ENCODE peak calls at places on chromosomes 7 and 10, in six cellular contexts. F is A549, J is cardiac fibroblast, M is body of pancreas, V is heart left ventricle, N is fibroblast of the aortic adventitia. E is an unnamed sample.

GRCh38 chr10:97865488-97865887 is 15.8 kb downstream of the GOLGA7B start:
- DNase-seq in F (no peak), J (no peak), M (no peak), V (no peak), N (no peak), E (no peak)

GRCh38 chr7:136640977-136641376 is 227.5 kb upstream of the CHRM2 start:
- DNase-seq in F (no peak), J (no peak), M (no peak), V (no peak), N (no peak), E (no peak)

GRCh38 chr7:95622001-95622549 is 25.8 kb upstream of the PDK4 start:
- DNase-seq in F (no peak), J (no peak), M (no peak), V (no peak), N (no peak), E (peak; percentile 17)

GRCh38 chr7:159038066-159038465 is 106.6 kb downstream of the VIPR2 start:
- DNase-seq in F (no peak), J (no peak), M (no peak), V (no peak), N (no peak), E (no peak)

GRCh38 chr7:106448992-106449859 is 164.4 kb upstream of the NAMPT start:
- DNase-seq in F (peak; percentile 91), J (no peak), M (no peak), V (no peak), N (peak; percentile 11), E (no peak)

GRCh38 chr7:136018104-136018503 is 40.9 kb upstream of the MTPN start:
- DNase-seq in F (no peak), J (no peak), M (no peak), V (no peak), N (peak; percentile 47), E (no peak)

GRCh38 chr7:70092314-70093303 is 494.3 kb downstream of the AUTS2 start:
- DNase-seq in F (no peak), J (peak; percentile 45), M (no peak), V (no peak), N (peak; percentile 48), E (peak; percentile 48)

GRCh38 chr7:90988523-90988922 is 275.7 kb upstream of the FZD1 start:
- DNase-seq in F (no peak), J (no peak), M (no peak), V (no peak), N (no peak), E (no peak)

GRCh38 chr10:84427903-84428650 is 99.7 kb downstream of the CCSER2 start:
- DNase-seq in F (no peak), J (peak; percentile 12), M (no peak), V (no peak), N (no peak), E (peak; percentile 50)

GRCh38 chr7:132368246-132368900 is 207.9 kb downstream of the PLXNA4 start:
- DNase-seq in F (no peak), J (no peak), M (no peak), V (no peak), N (no peak), E (no peak)

GRCh38 chr7:157973971-157974677 is 613.5 kb downstream of the PTPRN2 start:
- DNase-seq in F (no peak), J (no peak), M (no peak), V (no peak), N (no peak), E (peak; percentile 1)

GRCh38 chr7:33109758-33110238 is 594 bp upstream of the RP9 start:
- DNase-seq in F (peak; percentile 32), J (no peak), M (no peak), V (no peak), N (no peak), E (peak; percentile 15)

GRCh38 chr7:44448456-44448855 is 42.0 kb downstream of the NUDCD3 start:
- DNase-seq in F (no peak), J (no peak), M (no peak), V (no peak), N (no peak), E (no peak)

GRCh38 chr7:41984888-41985287 is 252.1 kb downstream of the GLI3 start:
- DNase-seq in F (no peak), J (peak; percentile 44), M (no peak), V (no peak), N (peak; percentile 59), E (peak; percentile 77)

GRCh38 chr7:45957721-45958120 is 36.6 kb upstream of the IGFBP3 start:
- DNase-seq in F (no peak), J (no peak), M (no peak), V (no peak), N (no peak), E (no peak)

GRCh38 chr10:124605001-124605370 is 139.2 kb downstream of the FAM53B start:
- DNase-seq in F (no peak), J (no peak), M (no peak), V (no peak), N (no peak), E (no peak)

GRCh38 chr10:86413046-86413728 is 46.6 kb upstream of the GRID1 start:
- DNase-seq in F (no peak), J (peak; percentile 60), M (no peak), V (no peak), N (peak; percentile 76), E (peak; percentile 74)

GRCh38 chr10:86409183-86409582 is 42.6 kb upstream of the GRID1 start:
- DNase-seq in F (no peak), J (no peak), M (no peak), V (no peak), N (no peak), E (no peak)

GRCh38 chr10:86411852-86412550 is 45.4 kb upstream of the GRID1 start:
- DNase-seq in F (no peak), J (no peak), M (no peak), V (no peak), N (no peak), E (no peak)

GRCh38 chr10:86410542-86411124 is 44.0 kb upstream of the GRID1 start:
- DNase-seq in F (peak; percentile 63), J (peak; percentile 78), M (peak; percentile 75), V (no peak), N (peak; percentile 81), E (peak; percentile 90)

DNA sequence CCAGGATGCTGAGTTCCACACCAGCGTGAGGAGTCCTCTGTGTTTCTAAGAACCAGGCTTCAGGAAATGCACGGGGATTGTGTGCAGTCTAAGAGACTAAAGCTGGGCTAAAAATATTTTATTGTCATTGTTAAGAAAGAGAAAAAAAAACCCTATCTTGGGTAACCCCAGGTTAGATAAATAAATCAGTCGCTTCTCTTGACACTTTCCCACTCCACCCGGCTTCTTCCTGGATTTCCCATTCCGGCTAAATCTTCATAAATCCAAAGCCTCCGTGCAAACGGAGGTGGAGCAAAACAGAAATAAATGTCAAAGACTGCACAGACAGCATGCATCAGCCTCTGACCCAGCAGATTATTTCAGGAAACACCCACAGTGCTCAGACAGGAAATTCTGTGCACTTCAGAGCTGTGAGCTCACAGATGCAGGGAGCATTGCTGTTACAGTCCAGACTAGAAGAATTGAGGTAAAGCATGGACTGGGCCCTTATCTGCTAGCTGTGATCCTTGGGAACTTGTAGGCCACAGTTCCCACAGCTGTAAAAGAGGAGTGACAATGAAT is 44.8 kb upstream of the GRID1 start:
- DNase-seq in F (peak; percentile 48), J (peak; percentile 86), M (no peak), V (peak; percentile 29), N (peak; percentile 92), E (peak; percentile 91)
- H3K4me3 ChIP-seq in F (no peak overlapping the region), J (no peak overlapping the region), M (no peak overlapping the region), V (no peak overlapping the region), N (no peak overlapping the region), E (no peak overlapping the region)

GRCh38 chr10:70619271-70620019 is 16.9 kb upstream of the PRF1 start:
- DNase-seq in F (peak; percentile 50), J (peak; percentile 47), M (no peak), V (no peak), N (peak; percentile 64), E (peak; percentile 58)
- TF ChIP-seq CTCF in F (peak; percentile 38), J (peak; percentile 47), M (no peak), V (peak; percentile 7), N (peak; percentile 36), E (peak; percentile 54)

DNA sequence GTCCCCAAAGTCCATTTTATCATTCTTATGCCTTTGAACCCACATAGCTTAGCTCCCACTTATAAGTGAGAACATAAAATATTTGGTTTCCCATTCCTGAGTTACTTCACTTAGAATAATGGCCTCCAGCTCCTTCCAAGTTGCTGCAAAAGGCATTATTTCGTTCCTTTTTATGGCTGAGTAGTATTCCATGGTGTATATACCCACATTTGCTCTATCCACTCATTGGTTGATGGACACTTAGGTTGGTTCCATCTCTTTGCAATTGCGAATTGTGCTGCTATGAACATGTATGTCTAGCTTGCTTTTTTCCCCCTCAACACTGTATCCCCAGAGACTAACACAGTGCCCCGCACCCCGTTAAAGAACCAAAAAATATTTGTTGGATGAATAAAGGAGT is 670 bp upstream of the CAPZA2 start:
- DNase-seq in F (no peak), J (no peak), M (no peak), V (no peak), N (no peak), E (no peak)
- H3K4me3 ChIP-seq in F (no peak overlapping the region), J (no peak overlapping the region), M (no peak overlapping the region), V (peak overlapping the region; percentile 93), N (no peak overlapping the region), E (no peak overlapping the region)

GRCh38 chr10:90787376-90787775 is 70.5 kb downstream of the HTR7 start:
- DNase-seq in F (no peak), J (no peak), M (no peak), V (no peak), N (no peak), E (no peak)

GRCh38 chr10:90788987-90789386 is 68.9 kb downstream of the HTR7 start:
- DNase-seq in F (no peak), J (no peak), M (no peak), V (no peak), N (no peak), E (no peak)

GRCh38 chr10:90785782-90786181 is 72.1 kb downstream of the HTR7 start:
- DNase-seq in F (no peak), J (no peak), M (no peak), V (no peak), N (no peak), E (no peak)

GRCh38 chr10:90787906-90788491 is 69.8 kb downstream of the HTR7 start:
- DNase-seq in F (peak; percentile 42), J (peak; percentile 63), M (peak; percentile 41), V (no peak), N (peak; percentile 59), E (peak; percentile 64)
- TF ChIP-seq CTCF in F (peak; percentile 71), J (peak; percentile 92), M (peak; percentile 58), V (peak; percentile 69), N (peak; percentile 95), E (peak; percentile 96)

GRCh38 chr7:141562543-141562942 is 11.3 kb downstream of the AGK start:
- DNase-seq in F (no peak), J (no peak), M (no peak), V (peak; percentile 17), N (no peak), E (peak; percentile 52)

GRCh38 chr7:141562972-141563371 is 11.8 kb downstream of the AGK start:
- DNase-seq in F (no peak), J (no peak), M (no peak), V (no peak), N (no peak), E (peak; percentile 88)

GRCh38 chr7:141562036-141562435 is 10.8 kb downstream of the AGK start:
- DNase-seq in F (no peak), J (no peak), M (no peak), V (no peak), N (no peak), E (peak; percentile 30)

GRCh38 chr7:141567465-141567864 is 16.3 kb downstream of the AGK start:
- DNase-seq in F (no peak), J (no peak), M (no peak), V (no peak), N (no peak), E (no peak)

GRCh38 chr7:141563956-141564623 is 12.9 kb downstream of the AGK start:
- DNase-seq in F (peak; percentile 6), J (no peak), M (no peak), V (no peak), N (no peak), E (peak; percentile 44)
- H3K4me3 ChIP-seq in F (no peak overlapping the region), J (no peak overlapping the region), M (no peak overlapping the region), V (no peak overlapping the region), N (no peak overlapping the region), E (no peak overlapping the region)

E was measured in choroid plexus epithelial cell.